ENCODE peak calls at places on chromosomes 1 and 21, in six cellular contexts. One of them, this sample, is unnamed.

GRCh38 chr21:42313501-42313969 is 1.7 kb downstream of the TFF3 start:
- DNase-seq in renal cortical epithelial cell: no peak
- DNase-seq in amniotic stem cell: no peak
- DNase-seq in AG04449: no peak
- DNase-seq in spleen: no peak
- DNase-seq in cardiac septum: peak
- DNase-seq in this sample: peak

GRCh38 chr1:195939844-195940243 is 668.4 kb downstream of the KCNT2 start:
- DNase-seq in cardiac septum: no peak
- DNase-seq in AG04449: no peak
- DNase-seq in renal cortical epithelial cell: peak
- DNase-seq in amniotic stem cell: no peak
- DNase-seq in spleen: no peak
- DNase-seq in this sample: no peak

GRCh38 chr1:183199304-183199703 is 13.2 kb downstream of the LAMC2 start:
- DNase-seq in cardiac septum: no peak
- DNase-seq in amniotic stem cell: no peak
- DNase-seq in spleen: no peak
- DNase-seq in renal cortical epithelial cell: no peak
- DNase-seq in AG04449: no peak
- DNase-seq in this sample: no peak

GRCh38 chr1:21020151-21020550 is 156.5 kb downstream of the EIF4G3 start:
- DNase-seq in AG04449: no peak
- DNase-seq in amniotic stem cell: no peak
- DNase-seq in cardiac septum: no peak
- DNase-seq in renal cortical epithelial cell: peak
- DNase-seq in spleen: no peak
- DNase-seq in this sample: no peak

GRCh38 chr1:245614476-245614875 is 459.7 kb downstream of the KIF26B start:
- DNase-seq in amniotic stem cell: no peak
- DNase-seq in AG04449: no peak
- DNase-seq in spleen: no peak
- DNase-seq in cardiac septum: no peak
- DNase-seq in renal cortical epithelial cell: no peak
- DNase-seq in this sample: no peak

GRCh38 chr1:60759257-60759656 is 323.1 kb upstream of the NFIA start:
- DNase-seq in AG04449: no peak
- DNase-seq in amniotic stem cell: no peak
- DNase-seq in cardiac septum: no peak
- DNase-seq in renal cortical epithelial cell: no peak
- DNase-seq in spleen: no peak
- DNase-seq in this sample: no peak

GRCh38 chr1:90580176-90580575 is 136.9 kb downstream of the BARHL2 start:
- DNase-seq in amniotic stem cell: no peak
- DNase-seq in cardiac septum: no peak
- DNase-seq in renal cortical epithelial cell: no peak
- DNase-seq in AG04449: no peak
- DNase-seq in spleen: no peak
- DNase-seq in this sample: no peak

GRCh38 chr1:227887697-227888403 is 59.9 kb downstream of the WNT9A start:
- DNase-seq in renal cortical epithelial cell: no peak
- DNase-seq in spleen: peak
- DNase-seq in cardiac septum: peak
- DNase-seq in AG04449: no peak
- DNase-seq in amniotic stem cell: no peak
- DNase-seq in this sample: peak

GRCh38 chr1:89761901-89762300 is 58.9 kb upstream of the LRRC8D start:
- DNase-seq in amniotic stem cell: no peak
- DNase-seq in AG04449: no peak
- DNase-seq in cardiac septum: no peak
- DNase-seq in spleen: no peak
- DNase-seq in renal cortical epithelial cell: peak
- DNase-seq in this sample: no peak

GRCh38 chr1:15168479-15168878 is 14.9 kb downstream of the TMEM51 start:
- DNase-seq in spleen: no peak
- DNase-seq in cardiac septum: no peak
- DNase-seq in amniotic stem cell: no peak
- DNase-seq in AG04449: peak
- DNase-seq in renal cortical epithelial cell: peak
- DNase-seq in this sample: peak

GRCh38 chr1:31416101-31416736 is 3.2 kb downstream of the SERINC2 start:
- DNase-seq in spleen: no peak
- DNase-seq in AG04449: no peak
- DNase-seq in renal cortical epithelial cell: peak
- DNase-seq in amniotic stem cell: no peak
- DNase-seq in cardiac septum: no peak
- DNase-seq in this sample: peak

GRCh38 chr1:190754769-190755168 is 277.1 kb upstream of the BRINP3 start:
- DNase-seq in spleen: no peak
- DNase-seq in amniotic stem cell: peak
- DNase-seq in renal cortical epithelial cell: peak
- DNase-seq in cardiac septum: no peak
- DNase-seq in AG04449: no peak
- DNase-seq in this sample: no peak

GRCh38 chr21:45257673-45258341 is 29.9 kb downstream of the POFUT2 start:
- DNase-seq in spleen: peak
- DNase-seq in amniotic stem cell: no peak
- DNase-seq in AG04449: no peak
- DNase-seq in renal cortical epithelial cell: no peak
- DNase-seq in cardiac septum: no peak
- DNase-seq in this sample: no peak

GRCh38 chr21:17947546-17947945 is 128.4 kb upstream of the C21orf91 start:
- DNase-seq in renal cortical epithelial cell: no peak
- DNase-seq in spleen: no peak
- DNase-seq in AG04449: no peak
- DNase-seq in cardiac septum: no peak
- DNase-seq in amniotic stem cell: no peak
- DNase-seq in this sample: no peak

GRCh38 chr1:152640351-152640750 is 17.4 kb upstream of the LCE3A start:
- DNase-seq in amniotic stem cell: no peak
- DNase-seq in spleen: no peak
- DNase-seq in cardiac septum: no peak
- DNase-seq in renal cortical epithelial cell: no peak
- DNase-seq in AG04449: no peak
- DNase-seq in this sample: no peak

GRCh38 chr1:116096013-116096618 is 15.1 kb upstream of the MAB21L3 start:
- DNase-seq in amniotic stem cell: no peak
- DNase-seq in spleen: no peak
- DNase-seq in renal cortical epithelial cell: no peak
- DNase-seq in AG04449: no peak
- DNase-seq in cardiac septum: no peak
- DNase-seq in this sample: no peak

GRCh38 chr1:96918406-96918805 is 196.8 kb downstream of the PTBP2 start:
- DNase-seq in spleen: no peak
- DNase-seq in amniotic stem cell: peak
- DNase-seq in AG04449: peak
- DNase-seq in renal cortical epithelial cell: no peak
- DNase-seq in cardiac septum: no peak
- DNase-seq in this sample: no peak

GRCh38 chr1:174068000-174068399 is 45.8 kb upstream of the RC3H1 start:
- DNase-seq in cardiac septum: no peak
- DNase-seq in AG04449: no peak
- DNase-seq in renal cortical epithelial cell: no peak
- DNase-seq in spleen: no peak
- DNase-seq in amniotic stem cell: no peak
- DNase-seq in this sample: no peak

GRCh38 chr1:3019516-3020051 is 1.7 kb upstream of the ACTRT2 start:
- DNase-seq in AG04449: no peak
- DNase-seq in renal cortical epithelial cell: no peak
- DNase-seq in cardiac septum: no peak
- DNase-seq in spleen: peak
- DNase-seq in amniotic stem cell: no peak
- DNase-seq in this sample: peak

GRCh38 chr1:26784023-26784871 is 3.5 kb upstream of the PIGV start:
- DNase-seq in amniotic stem cell: no peak
- DNase-seq in spleen: no peak
- DNase-seq in AG04449: no peak
- DNase-seq in renal cortical epithelial cell: peak
- DNase-seq in cardiac septum: no peak
- DNase-seq in this sample: no peak

GRCh38 chr1:198918920-198919319 is 280.1 kb downstream of the PTPRC start:
- DNase-seq in cardiac septum: no peak
- DNase-seq in renal cortical epithelial cell: no peak
- DNase-seq in spleen: no peak
- DNase-seq in amniotic stem cell: no peak
- DNase-seq in AG04449: no peak
- DNase-seq in this sample: no peak

GRCh38 chr1:46622341-46622740 is 5.7 kb upstream of the MOB3C start:
- DNase-seq in cardiac septum: no peak
- DNase-seq in AG04449: no peak
- DNase-seq in renal cortical epithelial cell: peak
- DNase-seq in spleen: no peak
- DNase-seq in amniotic stem cell: no peak
- DNase-seq in this sample: no peak

GRCh38 chr1:224828691-224829090 is 100.8 kb upstream of the DNAH14 start:
- DNase-seq in renal cortical epithelial cell: no peak
- DNase-seq in spleen: no peak
- DNase-seq in AG04449: peak
- DNase-seq in amniotic stem cell: no peak
- DNase-seq in cardiac septum: no peak
- DNase-seq in this sample: no peak

GRCh38 chr1:97906567-97907228 is 14.1 kb downstream of the DPYD start:
- DNase-seq in spleen: no peak
- DNase-seq in amniotic stem cell: no peak
- DNase-seq in cardiac septum: no peak
- DNase-seq in AG04449: peak
- DNase-seq in renal cortical epithelial cell: peak
- DNase-seq in this sample: peak

GRCh38 chr1:169809370-169810095 is 14.8 kb upstream of the METTL18 start:
- DNase-seq in cardiac septum: no peak
- DNase-seq in AG04449: no peak
- DNase-seq in amniotic stem cell: peak
- DNase-seq in renal cortical epithelial cell: peak
- DNase-seq in spleen: no peak
- DNase-seq in this sample: no peak

GRCh38 chr21:30044447-30045064 is 104.8 kb upstream of the GRIK1 start:
- DNase-seq in cardiac septum: no peak
- DNase-seq in spleen: no peak
- DNase-seq in renal cortical epithelial cell: peak
- DNase-seq in AG04449: no peak
- DNase-seq in amniotic stem cell: no peak
- DNase-seq in this sample: no peak